ENCODE peak calls at places on chromosome 13, in eight cellular contexts. N is fibroblast of pulmonary artery, S is tibial nerve, B is WERI-Rb-1, K is fibroblast of lung, Y is psoas muscle, O is dorsolateral prefrontal cortex, L is foreskin fibroblast. P is an unnamed sample.

GRCh38 chr13:77516342-77516789 is 19.1 kb upstream of the SCEL start:
- DNase-seq in N (peak), S (no peak), B (no peak), K (peak), Y (no peak), O (no peak), L (peak), P (no peak)

GRCh38 chr13:99990045-99990977 is 8.7 kb downstream of the ZIC2 start:
- DNase-seq in N (no peak), S (no peak), B (no peak), K (no peak), Y (no peak), O (no peak), L (no peak), P (no peak)

GRCh38 chr13:94093652-94094310 is 385.7 kb downstream of the DCT start:
- DNase-seq in N (no peak), S (no peak), B (no peak), K (peak), Y (no peak), O (no peak), L (peak), P (no peak)

GRCh38 chr13:24176351-24177101 is 16.0 kb downstream of the SPATA13 start:
- DNase-seq in N (peak), S (no peak), B (no peak), K (no peak), Y (no peak), O (no peak), L (no peak), P (no peak)

GRCh38 chr13:93744886-93745285 is 518.3 kb downstream of the GPC6 start:
- DNase-seq in N (no peak), S (no peak), B (no peak), K (no peak), Y (no peak), O (no peak), L (no peak), P (no peak)

GRCh38 chr13:40317980-40318327 is 348.5 kb downstream of the FOXO1 start:
- DNase-seq in N (no peak), S (no peak), B (no peak), K (no peak), Y (no peak), O (no peak), L (no peak), P (no peak)

GRCh38 chr13:99606322-99607089 is 105.2 kb downstream of the TM9SF2 start:
- DNase-seq in N (peak), S (peak), B (peak), K (peak), Y (peak), O (peak), L (peak), P (peak)

GRCh38 chr13:95005300-95005699 is 293.0 kb upstream of the SOX21 start:
- DNase-seq in N (no peak), S (no peak), B (no peak), K (no peak), Y (no peak), O (no peak), L (no peak), P (no peak)

GRCh38 chr13:69600811-69601210 is 506.8 kb upstream of the ATXN8OS start:
- DNase-seq in N (no peak), S (no peak), B (no peak), K (no peak), Y (no peak), O (no peak), L (no peak), P (no peak)

GRCh38 chr13:77865588-77865987 is 53.0 kb downstream of the EDNRB start:
- DNase-seq in N (no peak), S (no peak), B (no peak), K (no peak), Y (no peak), O (no peak), L (no peak), P (no peak)

GRCh38 chr13:30618186-30618937 is 642 bp downstream of the USPL1 start:
- DNase-seq in N (no peak), S (no peak), B (peak), K (no peak), Y (no peak), O (peak), L (no peak), P (peak)

GRCh38 chr13:40026741-40027140 is 371.3 kb downstream of the COG6 start:
- DNase-seq in N (no peak), S (no peak), B (no peak), K (no peak), Y (no peak), O (no peak), L (no peak), P (no peak)

GRCh38 chr13:20526664-20527063 is 1.0 kb upstream of the CRYL1 start:
- DNase-seq in N (peak), S (no peak), B (no peak), K (peak), Y (no peak), O (no peak), L (no peak), P (no peak)

GRCh38 chr13:39835253-39835652 is 179.8 kb downstream of the COG6 start:
- DNase-seq in N (no peak), S (no peak), B (no peak), K (no peak), Y (no peak), O (no peak), L (no peak), P (no peak)

GRCh38 chr13:35927554-35927953 is 203.6 kb downstream of the DCLK1 start:
- DNase-seq in N (peak), S (no peak), B (no peak), K (peak), Y (no peak), O (no peak), L (peak), P (no peak)

GRCh38 chr13:99124695-99125334 is 75.8 kb upstream of the UBAC2 start:
- DNase-seq in N (peak), S (no peak), B (no peak), K (peak), Y (no peak), O (no peak), L (peak), P (no peak)

GRCh38 chr13:96109125-96109524 is 19.2 kb downstream of the HS6ST3 start:
- DNase-seq in N (no peak), S (no peak), B (no peak), K (no peak), Y (no peak), O (no peak), L (no peak), P (no peak)

GRCh38 chr13:38328699-38329098 is 21.0 kb upstream of the UFM1 start:
- DNase-seq in N (no peak), S (no peak), B (no peak), K (no peak), Y (no peak), O (no peak), L (no peak), P (no peak)

GRCh38 chr13:72839831-72840426 is 58.0 kb downstream of the PIBF1 start:
- DNase-seq in N (peak), S (no peak), B (peak), K (peak), Y (no peak), O (no peak), L (peak), P (no peak)

GRCh38 chr13:99176309-99177276 is 24.1 kb upstream of the UBAC2 start:
- DNase-seq in N (peak), S (peak), B (peak), K (peak), Y (peak), O (peak), L (peak), P (peak)

GRCh38 chr13:111325146-111325890 is 4.9 kb downstream of the TEX29 start:
- DNase-seq in N (no peak), S (no peak), B (no peak), K (no peak), Y (no peak), O (no peak), L (no peak), P (no peak)

GRCh38 chr13:69820180-69820579 is 287.4 kb upstream of the ATXN8OS start:
- DNase-seq in N (no peak), S (no peak), B (no peak), K (no peak), Y (no peak), O (no peak), L (no peak), P (no peak)

GRCh38 chr13:107685876-107686275 is 529.5 kb downstream of the LIG4 start:
- DNase-seq in N (no peak), S (no peak), B (no peak), K (no peak), Y (no peak), O (no peak), L (no peak), P (no peak)

GRCh38 chr13:110700186-110700585 is 5.7 kb downstream of the CARS2 start:
- DNase-seq in N (no peak), S (no peak), B (no peak), K (no peak), Y (no peak), O (no peak), L (no peak), P (no peak)

GRCh38 chr13:106493569-106493968 is 41.9 kb downstream of the EFNB2 start:
- DNase-seq in N (no peak), S (no peak), B (no peak), K (no peak), Y (no peak), O (no peak), L (no peak), P (no peak)

GRCh38 chr13:50224534-50224933 is 209.3 kb downstream of the KCNRG start:
- DNase-seq in N (peak), S (no peak), B (no peak), K (peak), Y (no peak), O (no peak), L (no peak), P (no peak)

GRCh38 chr13:48400820-48401219 is 12.1 kb downstream of the LPAR6 start:
- DNase-seq in N (peak), S (no peak), B (no peak), K (peak), Y (no peak), O (no peak), L (peak), P (no peak)

GRCh38 chr13:91399189-91400093 is 1.0 kb downstream of the GPC5 start:
- DNase-seq in N (no peak), S (no peak), B (no peak), K (no peak), Y (peak), O (no peak), L (no peak), P (no peak)

GRCh38 chr13:35475960-35476943 is at the start of gene MAB21L1:
- DNase-seq in N (peak), S (peak), B (peak), K (peak), Y (peak), O (peak), L (peak), P (no peak)

GRCh38 chr13:44967656-44968451 is 21.4 kb downstream of the NUFIP1 start:
- DNase-seq in N (peak), S (no peak), B (no peak), K (peak), Y (no peak), O (no peak), L (no peak), P (no peak)

GRCh38 chr13:97353927-97354326 is 80.0 kb upstream of the RAP2A start:
- DNase-seq in N (no peak), S (no peak), B (no peak), K (no peak), Y (no peak), O (no peak), L (peak), P (no peak)

GRCh38 chr13:24802074-24802473 is 38.1 kb downstream of the RNF17 start:
- DNase-seq in N (no peak), S (no peak), B (no peak), K (peak), Y (no peak), O (no peak), L (no peak), P (no peak)

GRCh38 chr13:104586010-104586746 is 1520.0 kb upstream of the SLC10A2 start:
- DNase-seq in N (peak), S (no peak), B (no peak), K (peak), Y (no peak), O (no peak), L (no peak), P (no peak)

GRCh38 chr13:67230774-67231480 is 791 bp upstream of the PCDH9 start:
- DNase-seq in N (peak), S (peak), B (peak), K (peak), Y (peak), O (peak), L (peak), P (peak)

GRCh38 chr13:48161530-48162179 is 66.8 kb upstream of the MED4 start:
- DNase-seq in N (no peak), S (peak), B (no peak), K (no peak), Y (peak), O (peak), L (no peak), P (no peak)

GRCh38 chr13:71067164-71067815 is 799.7 kb downstream of the DACH1 start:
- DNase-seq in N (no peak), S (no peak), B (peak), K (peak), Y (no peak), O (no peak), L (no peak), P (no peak)

GRCh38 chr13:33285420-33286124 is at the start of gene STARD13:
- DNase-seq in N (peak), S (peak), B (no peak), K (peak), Y (peak), O (peak), L (peak), P (no peak)
- TF ChIP-seq CTCF in N (peak), S (peak), B (no peak), K (peak), Y (peak), O (no peak), L (peak), P (no peak)

DNA sequence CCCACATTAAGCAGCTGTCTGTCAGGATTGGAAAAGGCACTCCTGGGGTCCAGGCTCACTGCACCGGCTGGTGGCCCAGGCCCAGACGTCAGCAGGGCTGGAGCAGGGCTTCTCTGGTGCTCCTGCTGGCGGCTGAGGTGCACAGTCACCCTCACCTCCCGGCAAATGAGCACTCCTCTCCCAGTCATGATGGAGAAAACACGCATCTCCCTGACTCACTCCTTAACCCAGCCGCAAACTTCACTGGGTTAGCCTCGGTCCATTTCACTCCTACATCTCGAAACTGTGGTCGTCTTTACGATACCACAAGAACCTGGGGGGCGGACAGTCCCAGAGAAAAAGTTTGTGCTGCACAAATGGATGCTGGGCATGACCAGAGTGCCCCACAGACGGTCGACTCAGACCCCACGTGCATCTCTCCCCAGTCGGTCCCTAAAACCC is 3.3 kb upstream of the RASA3 start:
- DNase-seq in N (no peak), S (no peak), B (no peak), K (no peak), Y (no peak), O (no peak), L (no peak), P (no peak)
- TF ChIP-seq CTCF in N (no peak), S (no peak), B (peak), K (no peak), Y (no peak), O (no peak), L (no peak), P (no peak)

DNA sequence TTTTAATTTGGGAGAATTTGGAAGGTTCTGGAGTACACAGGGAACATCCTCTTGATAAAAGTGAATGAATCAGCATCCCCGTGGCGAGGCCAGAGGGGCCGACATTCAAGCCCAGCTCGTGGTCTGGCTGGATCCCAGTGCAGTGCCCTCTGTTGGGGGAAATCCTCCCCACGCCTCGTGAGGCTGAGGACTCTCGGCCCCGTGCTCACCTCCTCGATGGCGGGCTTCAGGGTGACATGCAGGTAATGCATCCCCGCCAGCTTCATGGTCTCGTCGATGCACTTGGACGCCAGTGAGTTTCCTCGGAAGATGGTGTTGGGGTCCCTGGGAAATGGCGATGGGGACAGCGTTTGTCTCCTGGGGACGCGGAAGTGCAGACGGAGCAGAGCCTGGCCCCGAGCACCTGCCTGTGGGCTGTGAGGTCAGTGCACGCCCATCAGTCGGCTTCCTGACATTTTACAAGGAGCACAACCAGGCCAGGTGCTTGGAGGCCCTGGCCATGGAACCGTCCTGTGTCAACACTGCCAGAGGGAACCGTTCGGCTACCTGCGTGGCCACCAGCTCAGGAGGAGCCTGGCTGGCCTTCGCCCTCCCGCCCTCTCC is 43.3 kb upstream of the C13orf46 start:
- DNase-seq in N (peak), S (no peak), B (peak), K (peak), Y (peak), O (no peak), L (no peak), P (no peak)
- TF ChIP-seq CTCF in N (peak), S (no peak), B (peak), K (peak), Y (no peak), O (no peak), L (peak), P (no peak)

GRCh38 chr13:26710166-26710565 is 50.4 kb downstream of the GPR12 start:
- DNase-seq in N (no peak), S (no peak), B (no peak), K (no peak), Y (no peak), O (no peak), L (no peak), P (no peak)

GRCh38 chr13:26708007-26708297 is 52.6 kb downstream of the GPR12 start:
- DNase-seq in N (no peak), S (no peak), B (no peak), K (no peak), Y (no peak), O (no peak), L (no peak), P (no peak)

GRCh38 chr13:26709461-26709860 is 51.1 kb downstream of the GPR12 start:
- DNase-seq in N (no peak), S (no peak), B (no peak), K (no peak), Y (no peak), O (no peak), L (no peak), P (no peak)

GRCh38 chr13:26707122-26708006 is 53.2 kb downstream of the GPR12 start:
- DNase-seq in N (peak), S (no peak), B (peak), K (peak), Y (no peak), O (no peak), L (peak), P (no peak)

DNA sequence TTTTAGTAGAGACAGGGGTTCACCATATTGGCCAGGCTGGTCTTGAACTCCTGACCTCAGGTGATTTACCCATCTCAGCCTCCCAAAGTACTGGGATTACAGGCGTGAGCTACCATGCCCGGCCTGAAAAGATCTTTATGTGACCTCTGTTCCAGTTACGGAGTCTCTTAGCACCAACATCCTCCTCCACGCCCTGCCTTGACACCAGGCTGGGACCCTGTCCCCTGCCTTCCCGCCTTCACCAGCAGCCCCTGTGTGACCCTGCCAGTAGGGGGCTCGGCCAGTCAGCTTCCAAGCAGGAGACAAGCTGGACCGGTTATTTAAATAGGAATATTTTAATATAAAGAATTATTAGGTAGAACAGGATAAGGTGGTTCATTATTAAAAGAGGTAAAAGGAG is 54.2 kb downstream of the GPR12 start:
- DNase-seq in N (no peak), S (no peak), B (no peak), K (no peak), Y (no peak), O (no peak), L (no peak), P (no peak)
- TF ChIP-seq CTCF in N (no peak), S (no peak), B (peak), K (no peak), Y (no peak), O (no peak), L (no peak), P (no peak)

GRCh38 chr13:88223958-88224357 is 552.8 kb downstream of the SLITRK5 start:
- DNase-seq in N (no peak), S (no peak), B (no peak), K (no peak), Y (no peak), O (no peak), L (no peak), P (no peak)
- TF ChIP-seq CTCF in N (no peak), S (no peak), B (no peak), K (no peak), Y (no peak), O (no peak), L (no peak), P (no peak)

GRCh38 chr13:102045713-102046112 is 356.1 kb downstream of the FGF14 start:
- DNase-seq in N (no peak), S (no peak), B (peak), K (no peak), Y (no peak), O (no peak), L (no peak), P (no peak)
- TF ChIP-seq CTCF in N (no peak), S (no peak), B (no peak), K (no peak), Y (no peak), O (no peak), L (no peak), P (no peak)

GRCh38 chr13:112803422-112803821 is 113.6 kb downstream of the ATP11A start:
- DNase-seq in N (no peak), S (no peak), B (no peak), K (no peak), Y (no peak), O (no peak), L (no peak), P (no peak)

GRCh38 chr13:112807653-112808376 is 118.0 kb downstream of the ATP11A start:
- DNase-seq in N (no peak), S (no peak), B (no peak), K (no peak), Y (no peak), O (no peak), L (no peak), P (no peak)

GRCh38 chr13:112802808-112803207 is 113.0 kb downstream of the ATP11A start:
- DNase-seq in N (no peak), S (no peak), B (no peak), K (no peak), Y (no peak), O (no peak), L (no peak), P (no peak)

GRCh38 chr13:112806761-112807652 is 117.2 kb downstream of the ATP11A start:
- DNase-seq in N (no peak), S (no peak), B (no peak), K (peak), Y (no peak), O (no peak), L (no peak), P (no peak)

GRCh38 chr13:112804374-112804773 is 114.5 kb downstream of the ATP11A start:
- DNase-seq in N (no peak), S (no peak), B (no peak), K (no peak), Y (no peak), O (no peak), L (no peak), P (no peak)
- TF ChIP-seq CTCF in N (no peak), S (no peak), B (no peak), K (no peak), Y (no peak), O (no peak), L (no peak), P (no peak)

DNA sequence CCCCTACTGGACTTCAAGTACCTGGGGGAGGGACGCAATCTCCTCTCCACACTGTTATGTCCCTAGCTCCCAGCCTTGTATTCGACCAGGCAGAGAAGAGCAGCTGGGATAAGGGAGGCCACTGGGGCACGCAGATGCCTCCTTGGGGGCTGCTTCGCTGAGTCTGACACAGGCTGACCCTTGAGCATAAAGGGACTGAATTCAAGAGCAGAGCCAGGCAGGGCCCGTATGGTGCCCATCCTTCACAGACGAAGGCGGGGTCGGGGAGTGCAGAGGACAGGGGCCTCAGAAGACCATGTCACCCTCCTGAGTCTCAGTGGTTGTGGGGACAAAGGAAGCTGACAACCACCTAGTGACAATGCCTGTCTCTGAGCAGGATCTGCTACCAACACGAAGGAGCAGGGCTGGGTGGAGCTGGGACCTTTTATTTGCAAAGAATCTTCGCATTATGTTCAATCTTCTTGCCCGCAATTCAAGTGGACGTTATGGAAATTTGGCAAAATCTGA is 124.6 kb downstream of the TUBA3C start:
- DNase-seq in N (no peak), S (no peak), B (no peak), K (no peak), Y (no peak), O (no peak), L (no peak), P (no peak)
- TF ChIP-seq CTCF in N (no peak), S (no peak), B (no peak), K (no peak), Y (no peak), O (no peak), L (no peak), P (no peak)

P was measured in natural killer cell.